ENCODE peak calls at places on chromosomes 5 and 9, in seven cellular contexts. K is renal cortical epithelial cell; S is stromal cell of bone marrow; D is iris pigment epithelial cell; Q is brain microvascular endothelial cell; R is left ventricle myocardium inferior; P is activated T-helper 1 cell treated with anti-CD3 and anti-CD28 coated beads, Interleukin-12 subunit alpha, Interleukin-12 subunit beta, Interleukin-2, Interleukin-4 antibody, amounts not matched to agents 30 ng/mL and 10 ng/mL and 1 ng/mL, durations not matched to agents 14 hours and 24 hours and 36 hours. G is an unnamed sample.
A peak's percentile ranks its signal among the peaks of the same experiment; 100 is the strongest.

GRCh38 chr5:151086905-151087360 is 6.1 kb upstream of the TNIP1 start:
- DNase-seq in K (no peak), S (no peak), D (no peak), Q (no peak), R (no peak), P (peak; percentile 60), G (peak; percentile 49)

GRCh38 chr5:131679911-131680310 is 44.9 kb upstream of the RAPGEF6 start:
- DNase-seq in K (peak; percentile 95), S (peak; percentile 61), D (peak; percentile 85), Q (no peak), R (no peak), P (no peak), G (no peak)

GRCh38 chr9:106174331-106174730 is 480.0 kb downstream of the TMEM38B start:
- DNase-seq in K (peak; percentile 53), S (no peak), D (no peak), Q (no peak), R (no peak), P (no peak), G (no peak)

GRCh38 chr5:54603372-54603771 is 85.8 kb downstream of the SNX18 start:
- DNase-seq in K (no peak), S (peak; percentile 56), D (no peak), Q (no peak), R (no peak), P (no peak), G (no peak)

GRCh38 chr9:117096138-117096537 is 318.7 kb downstream of the ASTN2 start:
- DNase-seq in K (no peak), S (no peak), D (no peak), Q (no peak), R (no peak), P (no peak), G (no peak)

GRCh38 chr5:110623875-110624274 is 102.6 kb downstream of the TMEM232 start:
- DNase-seq in K (no peak), S (no peak), D (peak; percentile 27), Q (peak; percentile 5), R (no peak), P (no peak), G (no peak)

GRCh38 chr9:111952559-111952958 is 55.9 kb downstream of the UGCG start:
- DNase-seq in K (peak; percentile 98), S (peak; percentile 68), D (peak; percentile 89), Q (peak; percentile 84), R (no peak), P (no peak), G (no peak)

GRCh38 chr5:67045816-67046740 is 150.5 kb downstream of the CD180 start:
- DNase-seq in K (no peak), S (no peak), D (peak; percentile 32), Q (no peak), R (no peak), P (no peak), G (no peak)

GRCh38 chr9:95910770-95911340 is 35.4 kb downstream of the ERCC6L2 start:
- DNase-seq in K (no peak), S (no peak), D (no peak), Q (no peak), R (no peak), P (no peak), G (no peak)

GRCh38 chr9:81613002-81613750 is 76.2 kb downstream of the TLE1 start:
- DNase-seq in K (no peak), S (no peak), D (peak; percentile 89), Q (peak; percentile 82), R (peak; percentile 45), P (no peak), G (no peak)

GRCh38 chr5:179758905-179759304 is 26.3 kb downstream of the MAML1 start:
- DNase-seq in K (no peak), S (no peak), D (no peak), Q (no peak), R (no peak), P (no peak), G (no peak)

GRCh38 chr5:170429014-170429413 is 39.8 kb upstream of the KCNMB1 start:
- DNase-seq in K (peak; percentile 32), S (no peak), D (peak; percentile 20), Q (no peak), R (no peak), P (no peak), G (no peak)

GRCh38 chr5:132271251-132272246 is 14.1 kb downstream of the PDLIM4 start:
- DNase-seq in K (no peak), S (no peak), D (no peak), Q (no peak), R (no peak), P (no peak), G (no peak)

GRCh38 chr5:120779674-120780073 is 315.6 kb downstream of the PRR16 start:
- DNase-seq in K (no peak), S (no peak), D (peak; percentile 61), Q (no peak), R (no peak), P (no peak), G (no peak)

GRCh38 chr9:105447814-105448812 is at the start of gene FSD1L:
- DNase-seq in K (peak; percentile 83), S (peak; percentile 80), D (peak; percentile 94), Q (peak; percentile 90), R (peak; percentile 94), P (peak; percentile 80), G (peak; percentile 80)

GRCh38 chr9:37925786-37926736 is 22.1 kb upstream of the SLC25A51 start:
- DNase-seq in K (peak; percentile 64), S (no peak), D (peak; percentile 48), Q (no peak), R (no peak), P (no peak), G (no peak)

GRCh38 chr9:114412057-114412683 is 24.4 kb upstream of the AKNA start:
- DNase-seq in K (no peak), S (no peak), D (no peak), Q (no peak), R (no peak), P (no peak), G (no peak)

GRCh38 chr5:151694035-151694485 is 7.3 kb upstream of the SPARC start:
- DNase-seq in K (peak; percentile 42), S (peak; percentile 72), D (peak; percentile 15), Q (no peak), R (no peak), P (no peak), G (no peak)

G was measured in activated T-helper 2 cell treated with anti-CD3 and anti-CD28 coated beads, Interferon-gamma antibody, Interleukin-2, Interleukin-4, amounts not matched to agents 10 μg/mL and 5 μg/mL and 100 μg/mL, durations not matched to agents 14 hours and 24 hours and 36 hours.